ENCODE peak calls at places on chromosomes 3 and 15, in ten cellular contexts. W is LoVo; O is lower leg skin; B is choroid plexus epithelial cell; S is left ventricle myocardium superior; R is COR-L47; Z is Calu3; G is NCI-H1105; T is naive thymus-derived CD4-positive, alpha-beta T cell; X is kidney tubule cell. Y is an unnamed sample.

GRCh38 chr3:64467255-64467944 is 220.4 kb downstream of the ADAMTS9 start:
- DNase-seq in W (no peak), O (no peak), B (no peak), S (no peak), R (no peak), Z (no peak), G (no peak), T (no peak), X (no peak), Y (no peak)

GRCh38 chr3:71658131-71658530 is 67.1 kb downstream of the EIF4E3 start:
- DNase-seq in W (no peak), O (peak; percentile 95), B (peak; percentile 45), S (peak; percentile 90), R (peak; percentile 78), Z (peak; percentile 45), G (peak; percentile 51), T (no peak), X (peak; percentile 62), Y (no peak)

GRCh38 chr3:48656841-48657281 is 5.8 kb downstream of the CELSR3 start:
- DNase-seq in W (no peak), O (no peak), B (no peak), S (no peak), R (no peak), Z (no peak), G (no peak), T (peak; percentile 31), X (no peak), Y (no peak)

GRCh38 chr3:185423178-185423577 is 60.2 kb downstream of the MAP3K13 start:
- DNase-seq in W (peak; percentile 38), O (no peak), B (peak; percentile 14), S (no peak), R (peak; percentile 25), Z (peak; percentile 38), G (no peak), T (no peak), X (peak; percentile 44), Y (peak; percentile 69)

GRCh38 chr15:51714911-51715310 is 22.5 kb downstream of the LYSMD2 start:
- DNase-seq in W (no peak), O (no peak), B (no peak), S (no peak), R (no peak), Z (no peak), G (no peak), T (no peak), X (no peak), Y (no peak)

GRCh38 chr15:70023769-70024491 is 73.8 kb downstream of the TLE3 start:
- DNase-seq in W (peak; percentile 59), O (no peak), B (peak; percentile 89), S (peak; percentile 41), R (peak; percentile 87), Z (no peak), G (peak; percentile 61), T (no peak), X (peak; percentile 18), Y (no peak)

GRCh38 chr3:86968224-86968932 is 22.6 kb downstream of the VGLL3 start:
- DNase-seq in W (no peak), O (no peak), B (peak; percentile 48), S (no peak), R (no peak), Z (peak; percentile 26), G (no peak), T (no peak), X (no peak), Y (no peak)

GRCh38 chr3:193010191-193010590 is 92.5 kb upstream of the MB21D2 start:
- DNase-seq in W (no peak), O (no peak), B (no peak), S (peak; percentile 65), R (peak; percentile 5), Z (no peak), G (peak; percentile 56), T (no peak), X (no peak), Y (no peak)

GRCh38 chr3:173089283-173089682 is 51.8 kb downstream of the SPATA16 start:
- DNase-seq in W (no peak), O (no peak), B (no peak), S (no peak), R (no peak), Z (no peak), G (no peak), T (no peak), X (no peak), Y (no peak)

GRCh38 chr3:124258057-124258500 is 266.2 kb upstream of the ROPN1 start:
- DNase-seq in W (no peak), O (peak; percentile 63), B (peak; percentile 53), S (no peak), R (no peak), Z (no peak), G (no peak), T (no peak), X (peak; percentile 98), Y (peak; percentile 12)

GRCh38 chr15:50665938-50666337 is 20.7 kb downstream of the TRPM7 start:
- DNase-seq in W (no peak), O (no peak), B (no peak), S (no peak), R (no peak), Z (no peak), G (no peak), T (no peak), X (no peak), Y (no peak)

GRCh38 chr3:21390856-21391255 is 360.2 kb downstream of the ZNF385D start:
- DNase-seq in W (no peak), O (no peak), B (peak; percentile 3), S (no peak), R (no peak), Z (no peak), G (no peak), T (no peak), X (peak; percentile 10), Y (no peak)